ENCODE peak calls at places on chromosomes 16 and 17, in eight cellular contexts. One of them, this sample, is unnamed.

GRCh38 chr16:22674832-22675191 is 139.2 kb upstream of the HS3ST2 start:
- DNase-seq in heart right ventricle: no peak
- DNase-seq in NCI-H1436: no peak
- DNase-seq in myocyte: no peak
- DNase-seq in mucosa of descending colon: no peak
- DNase-seq in left colon: no peak
- DNase-seq in mucosa of gallbladder: no peak
- DNase-seq in ACHN: no peak
- DNase-seq in this sample: no peak

GRCh38 chr16:13376174-13376573 is 474.8 kb downstream of the SHISA9 start:
- DNase-seq in heart right ventricle: no peak
- DNase-seq in NCI-H1436: no peak
- DNase-seq in myocyte: no peak
- DNase-seq in mucosa of descending colon: no peak
- DNase-seq in left colon: no peak
- DNase-seq in mucosa of gallbladder: no peak
- DNase-seq in ACHN: no peak
- DNase-seq in this sample: no peak

GRCh38 chr16:20042848-20043247 is 30.8 kb downstream of the GPR139 start:
- DNase-seq in heart right ventricle: no peak
- DNase-seq in NCI-H1436: no peak
- DNase-seq in myocyte: no peak
- DNase-seq in mucosa of descending colon: no peak
- DNase-seq in left colon: no peak
- DNase-seq in mucosa of gallbladder: no peak
- DNase-seq in ACHN: peak; percentile 67
- DNase-seq in this sample: peak; percentile 5

GRCh38 chr16:87308826-87309225 is 8.4 kb downstream of the C16orf95 start:
- DNase-seq in heart right ventricle: no peak
- DNase-seq in NCI-H1436: no peak
- DNase-seq in myocyte: no peak
- DNase-seq in mucosa of descending colon: no peak
- DNase-seq in left colon: no peak
- DNase-seq in mucosa of gallbladder: no peak
- DNase-seq in ACHN: no peak
- DNase-seq in this sample: no peak

GRCh38 chr17:13587487-13588338 is 14.0 kb downstream of the HS3ST3A1 start:
- DNase-seq in heart right ventricle: no peak
- DNase-seq in NCI-H1436: no peak
- DNase-seq in myocyte: no peak
- DNase-seq in mucosa of descending colon: no peak
- DNase-seq in left colon: no peak
- DNase-seq in mucosa of gallbladder: no peak
- DNase-seq in ACHN: no peak
- DNase-seq in this sample: no peak

GRCh38 chr16:46763147-46763546 is 15.0 kb upstream of the MYLK3 start:
- DNase-seq in heart right ventricle: peak; percentile 81
- DNase-seq in NCI-H1436: no peak
- DNase-seq in myocyte: peak; percentile 85
- DNase-seq in mucosa of descending colon: no peak
- DNase-seq in left colon: no peak
- DNase-seq in mucosa of gallbladder: no peak
- DNase-seq in ACHN: no peak
- DNase-seq in this sample: no peak

GRCh38 chr16:27241658-27242057 is 26.9 kb downstream of the NSMCE1 start:
- DNase-seq in heart right ventricle: no peak
- DNase-seq in NCI-H1436: no peak
- DNase-seq in myocyte: no peak
- DNase-seq in mucosa of descending colon: no peak
- DNase-seq in left colon: no peak
- DNase-seq in mucosa of gallbladder: no peak
- DNase-seq in ACHN: no peak
- DNase-seq in this sample: no peak

GRCh38 chr16:66619036-66619435 is 14.5 kb downstream of the CMTM3 start:
- DNase-seq in heart right ventricle: no peak
- DNase-seq in NCI-H1436: no peak
- DNase-seq in myocyte: no peak
- DNase-seq in mucosa of descending colon: no peak
- DNase-seq in left colon: no peak
- DNase-seq in mucosa of gallbladder: no peak
- DNase-seq in ACHN: no peak
- DNase-seq in this sample: peak; percentile 60

GRCh38 chr16:2339521-2340484 is 725 bp downstream of the ABCA3 start:
- DNase-seq in heart right ventricle: peak; percentile 53
- DNase-seq in NCI-H1436: peak; percentile 39
- DNase-seq in myocyte: peak; percentile 48
- DNase-seq in mucosa of descending colon: peak; percentile 50
- DNase-seq in left colon: peak; percentile 62
- DNase-seq in mucosa of gallbladder: peak; percentile 19
- DNase-seq in ACHN: peak; percentile 55
- DNase-seq in this sample: no peak

GRCh38 chr16:57798953-57799618 is 3.2 kb downstream of the KIFC3 start:
- DNase-seq in heart right ventricle: no peak
- DNase-seq in NCI-H1436: no peak
- DNase-seq in myocyte: no peak
- DNase-seq in mucosa of descending colon: no peak
- DNase-seq in left colon: no peak
- DNase-seq in mucosa of gallbladder: no peak
- DNase-seq in ACHN: no peak
- DNase-seq in this sample: no peak

GRCh38 chr17:1515640-1516402 is 591 bp downstream of the INPP5K start:
- DNase-seq in heart right ventricle: peak; percentile 79
- DNase-seq in NCI-H1436: peak; percentile 42
- DNase-seq in myocyte: peak; percentile 81
- DNase-seq in mucosa of descending colon: peak; percentile 84
- DNase-seq in left colon: peak; percentile 70
- DNase-seq in mucosa of gallbladder: peak; percentile 73
- DNase-seq in ACHN: peak; percentile 87
- DNase-seq in this sample: peak; percentile 78

GRCh38 chr16:85515830-85516397 is 97.2 kb upstream of the GSE1 start:
- DNase-seq in heart right ventricle: no peak
- DNase-seq in NCI-H1436: no peak
- DNase-seq in myocyte: no peak
- DNase-seq in mucosa of descending colon: no peak
- DNase-seq in left colon: no peak
- DNase-seq in mucosa of gallbladder: no peak
- DNase-seq in ACHN: no peak
- DNase-seq in this sample: no peak

GRCh38 chr17:55833311-55833710 is 82.5 kb downstream of the PCTP start:
- DNase-seq in heart right ventricle: no peak
- DNase-seq in NCI-H1436: no peak
- DNase-seq in myocyte: peak; percentile 47
- DNase-seq in mucosa of descending colon: no peak
- DNase-seq in left colon: no peak
- DNase-seq in mucosa of gallbladder: no peak
- DNase-seq in ACHN: no peak
- DNase-seq in this sample: no peak

GRCh38 chr17:32015245-32016013 is 8.2 kb downstream of the LRRC37B start:
- DNase-seq in heart right ventricle: no peak
- DNase-seq in NCI-H1436: peak; percentile 81
- DNase-seq in myocyte: peak; percentile 44
- DNase-seq in mucosa of descending colon: no peak
- DNase-seq in left colon: no peak
- DNase-seq in mucosa of gallbladder: no peak
- DNase-seq in ACHN: no peak
- DNase-seq in this sample: peak; percentile 70

GRCh38 chr17:44167181-44167861 is 3.2 kb upstream of the ASB16 start:
- DNase-seq in heart right ventricle: no peak
- DNase-seq in NCI-H1436: no peak
- DNase-seq in myocyte: no peak
- DNase-seq in mucosa of descending colon: no peak
- DNase-seq in left colon: no peak
- DNase-seq in mucosa of gallbladder: no peak
- DNase-seq in ACHN: no peak
- DNase-seq in this sample: no peak

This sample was measured in LHCN-M2.